ENCODE peak calls at places on chromosomes 5 and 9, in nine cellular contexts. Q is AG04450; R is mucosa of gallbladder; F is A172; G is cardiac fibroblast; E is stimulated activated CD8-positive, alpha-beta memory T cell treated with anti-CD3 and anti-CD28 coated beads, Interleukin-7, amount 100 ng/mL, for 1 hour; K is SK-N-DZ; Z is brain microvascular endothelial cell; A is CD8-positive, alpha-beta memory T cell. S is an unnamed sample.

GRCh38 chr5:133653602-133653995 is 41.3 kb upstream of the FSTL4 start:
- DNase-seq in Z (no peak), K (no peak), R (no peak), E (no peak), G (no peak), A (no peak), F (no peak), Q (no peak), S (no peak)

GRCh38 chr9:136078025-136078424 is 17.1 kb downstream of the NACC2 start:
- DNase-seq in R (no peak), K (no peak), F (no peak), G (no peak), Q (no peak), A (no peak), E (no peak), Z (no peak), S (no peak)

GRCh38 chr9:135305546-135306180 is 173.9 kb upstream of the PPP1R26 start:
- DNase-seq in K (no peak), Z (no peak), Q (no peak), G (no peak), R (no peak), E (no peak), F (no peak), A (no peak), S (no peak)

GRCh38 chr5:122078116-122078865 is at the start of gene LOX:
- DNase-seq in G (peak), A (no peak), E (no peak), K (peak), F (peak), R (peak), Z (peak), Q (peak), S (peak)

GRCh38 chr9:31321256-31321655 is 1063.2 kb upstream of the ACO1 start:
- DNase-seq in Q (no peak), G (no peak), R (no peak), K (no peak), Z (no peak), F (no peak), A (no peak), E (no peak), S (no peak)

GRCh38 chr9:78215706-78216105 is 20.2 kb upstream of the CEP78 start:
- DNase-seq in A (no peak), Q (no peak), G (peak), Z (no peak), F (no peak), E (no peak), R (no peak), K (no peak), S (peak)

GRCh38 chr5:180591249-180591887 is at the start of gene SCGB3A1:
- DNase-seq in R (no peak), Q (no peak), K (no peak), Z (no peak), E (no peak), A (no peak), F (no peak), G (no peak), S (no peak)

GRCh38 chr9:92328225-92328624 is 2.5 kb downstream of the CENPP start:
- DNase-seq in Q (peak), G (peak), F (peak), A (no peak), E (no peak), K (peak), R (no peak), Z (peak), S (peak)

GRCh38 chr5:158756873-158757272 is 342.8 kb downstream of the EBF1 start:
- DNase-seq in F (no peak), Z (no peak), K (no peak), R (no peak), G (no peak), E (no peak), Q (no peak), A (no peak), S (no peak)

GRCh38 chr5:107968998-107969397 is 298.3 kb upstream of the EFNA5 start:
- DNase-seq in E (no peak), G (peak), A (no peak), Q (no peak), K (no peak), Z (peak), R (no peak), F (peak), S (peak)

GRCh38 chr5:99911971-99912370 is 623.2 kb upstream of the FAM174A start:
- DNase-seq in K (no peak), E (no peak), A (no peak), Z (no peak), F (no peak), R (no peak), G (no peak), Q (no peak), S (no peak)

GRCh38 chr9:105656131-105656921 is 5.9 kb upstream of the TAL2 start:
- DNase-seq in K (peak), Q (no peak), E (no peak), A (no peak), G (no peak), Z (no peak), F (no peak), R (no peak), S (peak)

GRCh38 chr5:95810305-95811125 is 12.0 kb downstream of the GLRX start:
- DNase-seq in Z (peak), Q (no peak), R (no peak), A (no peak), K (no peak), F (no peak), E (no peak), G (no peak), S (peak)

GRCh38 chr5:180330810-180331646 is 22.1 kb downstream of the GFPT2 start:
- DNase-seq in A (no peak), Q (peak), E (no peak), K (no peak), F (peak), R (peak), G (peak), Z (peak), S (peak)

GRCh38 chr5:77235881-77236560 is 25.5 kb downstream of the PDE8B start:
- DNase-seq in F (no peak), Z (no peak), R (no peak), A (no peak), Q (no peak), K (peak), E (no peak), G (no peak), S (no peak)

GRCh38 chr5:39148983-39149534 is 70.3 kb downstream of the FYB1 start:
- DNase-seq in G (peak), Z (no peak), Q (no peak), R (no peak), E (no peak), A (peak), F (no peak), K (no peak), S (peak)